ENCODE peak calls at places on chromosomes 7 and 10, in six cellular contexts. One of them, this sample, is unnamed.
A peak's percentile ranks its signal among the peaks of the same experiment; 100 is the strongest.

GRCh38 chr10:110494532-110494931 is 3.2 kb upstream of the DUSP5 start:
- DNase-seq in mesenteric fat pad: no peak
- DNase-seq in HuH-7.5: no peak
- DNase-seq in right lobe of liver: no peak
- DNase-seq in small intestine: no peak
- DNase-seq in stimulated activated CD8-positive, alpha-beta memory T cell treated with anti-CD3 and anti-CD28 coated beads, Interleukin-12 subunit alpha, Interleukin-12 subunit beta, amount 100 ng/mL, for 4 hours: no peak
- DNase-seq in this sample: no peak

GRCh38 chr10:61970182-61971015 is 68.9 kb downstream of the ARID5B start:
- DNase-seq in mesenteric fat pad: no peak
- DNase-seq in HuH-7.5: no peak
- DNase-seq in right lobe of liver: no peak
- DNase-seq in small intestine: no peak
- DNase-seq in stimulated activated CD8-positive, alpha-beta memory T cell treated with anti-CD3 and anti-CD28 coated beads, Interleukin-12 subunit alpha, Interleukin-12 subunit beta, amount 100 ng/mL, for 4 hours: no peak
- DNase-seq in this sample: no peak

GRCh38 chr7:148993193-148993592 is 35.1 kb downstream of the PDIA4 start:
- DNase-seq in mesenteric fat pad: no peak
- DNase-seq in HuH-7.5: no peak
- DNase-seq in right lobe of liver: peak; percentile 31
- DNase-seq in small intestine: no peak
- DNase-seq in stimulated activated CD8-positive, alpha-beta memory T cell treated with anti-CD3 and anti-CD28 coated beads, Interleukin-12 subunit alpha, Interleukin-12 subunit beta, amount 100 ng/mL, for 4 hours: no peak
- DNase-seq in this sample: no peak

GRCh38 chr7:33789871-33790270 is 115.5 kb upstream of the BMPER start:
- DNase-seq in mesenteric fat pad: no peak
- DNase-seq in HuH-7.5: no peak
- DNase-seq in right lobe of liver: no peak
- DNase-seq in small intestine: no peak
- DNase-seq in stimulated activated CD8-positive, alpha-beta memory T cell treated with anti-CD3 and anti-CD28 coated beads, Interleukin-12 subunit alpha, Interleukin-12 subunit beta, amount 100 ng/mL, for 4 hours: no peak
- DNase-seq in this sample: no peak

GRCh38 chr10:127374901-127375300 is 174.2 kb upstream of the NPS start:
- DNase-seq in mesenteric fat pad: no peak
- DNase-seq in HuH-7.5: no peak
- DNase-seq in right lobe of liver: no peak
- DNase-seq in small intestine: no peak
- DNase-seq in stimulated activated CD8-positive, alpha-beta memory T cell treated with anti-CD3 and anti-CD28 coated beads, Interleukin-12 subunit alpha, Interleukin-12 subunit beta, amount 100 ng/mL, for 4 hours: no peak
- DNase-seq in this sample: no peak

GRCh38 chr7:27173412-27174076 is 576 bp downstream of the HOXA10 start:
- DNase-seq in mesenteric fat pad: peak; percentile 89
- DNase-seq in HuH-7.5: peak; percentile 64
- DNase-seq in right lobe of liver: peak; percentile 56
- DNase-seq in small intestine: no peak
- DNase-seq in stimulated activated CD8-positive, alpha-beta memory T cell treated with anti-CD3 and anti-CD28 coated beads, Interleukin-12 subunit alpha, Interleukin-12 subunit beta, amount 100 ng/mL, for 4 hours: no peak
- DNase-seq in this sample: no peak

GRCh38 chr7:131174391-131174790 is 153.3 kb upstream of the MKLN1 start:
- DNase-seq in mesenteric fat pad: no peak
- DNase-seq in HuH-7.5: no peak
- DNase-seq in right lobe of liver: no peak
- DNase-seq in small intestine: no peak
- DNase-seq in stimulated activated CD8-positive, alpha-beta memory T cell treated with anti-CD3 and anti-CD28 coated beads, Interleukin-12 subunit alpha, Interleukin-12 subunit beta, amount 100 ng/mL, for 4 hours: no peak
- DNase-seq in this sample: no peak

GRCh38 chr7:130290745-130291144 is 2.2 kb upstream of the CPA4 start:
- DNase-seq in mesenteric fat pad: no peak
- DNase-seq in HuH-7.5: no peak
- DNase-seq in right lobe of liver: no peak
- DNase-seq in small intestine: no peak
- DNase-seq in stimulated activated CD8-positive, alpha-beta memory T cell treated with anti-CD3 and anti-CD28 coated beads, Interleukin-12 subunit alpha, Interleukin-12 subunit beta, amount 100 ng/mL, for 4 hours: no peak
- DNase-seq in this sample: no peak

GRCh38 chr7:142776206-142776844 is 5.6 kb downstream of the PRSS2 start:
- DNase-seq in mesenteric fat pad: no peak
- DNase-seq in HuH-7.5: no peak
- DNase-seq in right lobe of liver: no peak
- DNase-seq in small intestine: no peak
- DNase-seq in stimulated activated CD8-positive, alpha-beta memory T cell treated with anti-CD3 and anti-CD28 coated beads, Interleukin-12 subunit alpha, Interleukin-12 subunit beta, amount 100 ng/mL, for 4 hours: no peak
- DNase-seq in this sample: no peak

GRCh38 chr7:31545549-31545948 is 31.7 kb downstream of the ITPRID1 start:
- DNase-seq in mesenteric fat pad: no peak
- DNase-seq in HuH-7.5: no peak
- DNase-seq in right lobe of liver: no peak
- DNase-seq in small intestine: no peak
- DNase-seq in stimulated activated CD8-positive, alpha-beta memory T cell treated with anti-CD3 and anti-CD28 coated beads, Interleukin-12 subunit alpha, Interleukin-12 subunit beta, amount 100 ng/mL, for 4 hours: no peak
- DNase-seq in this sample: no peak

GRCh38 chr7:64494912-64495461 is 67.9 kb downstream of the ZNF680 start:
- DNase-seq in mesenteric fat pad: no peak
- DNase-seq in HuH-7.5: no peak
- DNase-seq in right lobe of liver: no peak
- DNase-seq in small intestine: no peak
- DNase-seq in stimulated activated CD8-positive, alpha-beta memory T cell treated with anti-CD3 and anti-CD28 coated beads, Interleukin-12 subunit alpha, Interleukin-12 subunit beta, amount 100 ng/mL, for 4 hours: no peak
- DNase-seq in this sample: no peak

GRCh38 chr10:33010132-33011037 is 52.4 kb upstream of the ITGB1 start:
- DNase-seq in mesenteric fat pad: no peak
- DNase-seq in HuH-7.5: no peak
- DNase-seq in right lobe of liver: no peak
- DNase-seq in small intestine: no peak
- DNase-seq in stimulated activated CD8-positive, alpha-beta memory T cell treated with anti-CD3 and anti-CD28 coated beads, Interleukin-12 subunit alpha, Interleukin-12 subunit beta, amount 100 ng/mL, for 4 hours: no peak
- DNase-seq in this sample: no peak

GRCh38 chr10:126060232-126060935 is 164.0 kb downstream of the FANK1 start:
- DNase-seq in mesenteric fat pad: no peak
- DNase-seq in HuH-7.5: no peak
- DNase-seq in right lobe of liver: no peak
- DNase-seq in small intestine: no peak
- DNase-seq in stimulated activated CD8-positive, alpha-beta memory T cell treated with anti-CD3 and anti-CD28 coated beads, Interleukin-12 subunit alpha, Interleukin-12 subunit beta, amount 100 ng/mL, for 4 hours: no peak
- DNase-seq in this sample: no peak

GRCh38 chr10:5518143-5518542 is 6.6 kb upstream of the CALML3 start:
- DNase-seq in mesenteric fat pad: peak; percentile 1
- DNase-seq in HuH-7.5: peak; percentile 78
- DNase-seq in right lobe of liver: no peak
- DNase-seq in small intestine: peak; percentile 73
- DNase-seq in stimulated activated CD8-positive, alpha-beta memory T cell treated with anti-CD3 and anti-CD28 coated beads, Interleukin-12 subunit alpha, Interleukin-12 subunit beta, amount 100 ng/mL, for 4 hours: no peak
- DNase-seq in this sample: peak; percentile 11

GRCh38 chr10:42988517-42989395 is 88.1 kb upstream of the RET start:
- DNase-seq in mesenteric fat pad: peak; percentile 83
- DNase-seq in HuH-7.5: no peak
- DNase-seq in right lobe of liver: no peak
- DNase-seq in small intestine: no peak
- DNase-seq in stimulated activated CD8-positive, alpha-beta memory T cell treated with anti-CD3 and anti-CD28 coated beads, Interleukin-12 subunit alpha, Interleukin-12 subunit beta, amount 100 ng/mL, for 4 hours: no peak
- DNase-seq in this sample: no peak

GRCh38 chr7:134763960-134764359 is 15.5 kb upstream of the CALD1 start:
- DNase-seq in mesenteric fat pad: no peak
- DNase-seq in HuH-7.5: no peak
- DNase-seq in right lobe of liver: no peak
- DNase-seq in small intestine: no peak
- DNase-seq in stimulated activated CD8-positive, alpha-beta memory T cell treated with anti-CD3 and anti-CD28 coated beads, Interleukin-12 subunit alpha, Interleukin-12 subunit beta, amount 100 ng/mL, for 4 hours: no peak
- DNase-seq in this sample: no peak

GRCh38 chr10:104209575-104210198 is 22.5 kb downstream of the CFAP43 start:
- DNase-seq in mesenteric fat pad: no peak
- DNase-seq in HuH-7.5: peak; percentile 23
- DNase-seq in right lobe of liver: no peak
- DNase-seq in small intestine: peak; percentile 50
- DNase-seq in stimulated activated CD8-positive, alpha-beta memory T cell treated with anti-CD3 and anti-CD28 coated beads, Interleukin-12 subunit alpha, Interleukin-12 subunit beta, amount 100 ng/mL, for 4 hours: no peak
- DNase-seq in this sample: no peak

GRCh38 chr7:40305229-40305628 is 170.4 kb downstream of the SUGCT start:
- DNase-seq in mesenteric fat pad: no peak
- DNase-seq in HuH-7.5: no peak
- DNase-seq in right lobe of liver: no peak
- DNase-seq in small intestine: no peak
- DNase-seq in stimulated activated CD8-positive, alpha-beta memory T cell treated with anti-CD3 and anti-CD28 coated beads, Interleukin-12 subunit alpha, Interleukin-12 subunit beta, amount 100 ng/mL, for 4 hours: no peak
- DNase-seq in this sample: no peak

GRCh38 chr10:96044686-96045085 is 1.3 kb downstream of the CCNJ start:
- DNase-seq in mesenteric fat pad: no peak
- DNase-seq in HuH-7.5: no peak
- DNase-seq in right lobe of liver: no peak
- DNase-seq in small intestine: peak; percentile 21
- DNase-seq in stimulated activated CD8-positive, alpha-beta memory T cell treated with anti-CD3 and anti-CD28 coated beads, Interleukin-12 subunit alpha, Interleukin-12 subunit beta, amount 100 ng/mL, for 4 hours: no peak
- DNase-seq in this sample: no peak

GRCh38 chr7:45543470-45543869 is 30.7 kb upstream of the ADCY1 start:
- DNase-seq in mesenteric fat pad: no peak
- DNase-seq in HuH-7.5: no peak
- DNase-seq in right lobe of liver: no peak
- DNase-seq in small intestine: no peak
- DNase-seq in stimulated activated CD8-positive, alpha-beta memory T cell treated with anti-CD3 and anti-CD28 coated beads, Interleukin-12 subunit alpha, Interleukin-12 subunit beta, amount 100 ng/mL, for 4 hours: no peak
- DNase-seq in this sample: no peak

GRCh38 chr7:127907110-127907509 is 124.1 kb downstream of the LRRC4 start:
- DNase-seq in mesenteric fat pad: no peak
- DNase-seq in HuH-7.5: no peak
- DNase-seq in right lobe of liver: no peak
- DNase-seq in small intestine: no peak
- DNase-seq in stimulated activated CD8-positive, alpha-beta memory T cell treated with anti-CD3 and anti-CD28 coated beads, Interleukin-12 subunit alpha, Interleukin-12 subunit beta, amount 100 ng/mL, for 4 hours: no peak
- DNase-seq in this sample: no peak

GRCh38 chr10:103884681-103885139 is 29.3 kb upstream of the SH3PXD2A start:
- DNase-seq in mesenteric fat pad: no peak
- DNase-seq in HuH-7.5: peak; percentile 47
- DNase-seq in right lobe of liver: no peak
- DNase-seq in small intestine: peak; percentile 72
- DNase-seq in stimulated activated CD8-positive, alpha-beta memory T cell treated with anti-CD3 and anti-CD28 coated beads, Interleukin-12 subunit alpha, Interleukin-12 subunit beta, amount 100 ng/mL, for 4 hours: no peak
- DNase-seq in this sample: no peak

GRCh38 chr10:45076847-45077246 is 76.1 kb downstream of the ZNF22 start:
- DNase-seq in mesenteric fat pad: no peak
- DNase-seq in HuH-7.5: no peak
- DNase-seq in right lobe of liver: no peak
- DNase-seq in small intestine: no peak
- DNase-seq in stimulated activated CD8-positive, alpha-beta memory T cell treated with anti-CD3 and anti-CD28 coated beads, Interleukin-12 subunit alpha, Interleukin-12 subunit beta, amount 100 ng/mL, for 4 hours: no peak
- DNase-seq in this sample: no peak

GRCh38 chr10:79018591-79019011 is 50.2 kb upstream of the ZMIZ1 start:
- DNase-seq in mesenteric fat pad: peak; percentile 80
- DNase-seq in HuH-7.5: no peak
- DNase-seq in right lobe of liver: peak; percentile 58
- DNase-seq in small intestine: no peak
- DNase-seq in stimulated activated CD8-positive, alpha-beta memory T cell treated with anti-CD3 and anti-CD28 coated beads, Interleukin-12 subunit alpha, Interleukin-12 subunit beta, amount 100 ng/mL, for 4 hours: no peak
- DNase-seq in this sample: peak; percentile 68

GRCh38 chr10:58239561-58240169 is 28.0 kb downstream of the IPMK start:
- DNase-seq in mesenteric fat pad: no peak
- DNase-seq in HuH-7.5: no peak
- DNase-seq in right lobe of liver: no peak
- DNase-seq in small intestine: no peak
- DNase-seq in stimulated activated CD8-positive, alpha-beta memory T cell treated with anti-CD3 and anti-CD28 coated beads, Interleukin-12 subunit alpha, Interleukin-12 subunit beta, amount 100 ng/mL, for 4 hours: no peak
- DNase-seq in this sample: no peak

GRCh38 chr7:44131173-44132009 is 8.0 kb upstream of the POLD2 start:
- DNase-seq in mesenteric fat pad: no peak
- DNase-seq in HuH-7.5: peak; percentile 92
- DNase-seq in right lobe of liver: peak; percentile 85
- DNase-seq in small intestine: peak; percentile 60
- DNase-seq in stimulated activated CD8-positive, alpha-beta memory T cell treated with anti-CD3 and anti-CD28 coated beads, Interleukin-12 subunit alpha, Interleukin-12 subunit beta, amount 100 ng/mL, for 4 hours: no peak
- DNase-seq in this sample: no peak